ENCODE peak calls at places on chromosomes 1 and 21, in seven cellular contexts. U, O, K, S, X, B and D are unnamed samples. For H3K4me1, the result is how much of the 10 kb centered on the place peaks cover.

GRCh38 chr1:224747578-224747977 is 131.5 kb downstream of the CNIH3 start:
- DNase-seq in K (no peak), B (no peak), O (no peak), X (no peak), U (no peak), S (no peak), D (peak)

GRCh38 chr1:219542828-219543518 is 69.9 kb downstream of the ZC3H11B start:
- DNase-seq in K (no peak), B (no peak), U (no peak), X (no peak), S (peak), O (no peak), D (no peak)

GRCh38 chr21:44952116-44952928 is 12.5 kb downstream of the SLX9 start:
- DNase-seq in K (no peak), B (no peak), U (no peak), X (no peak), O (no peak), S (no peak), D (no peak)

GRCh38 chr1:21229246-21230000 is 52.7 kb upstream of the EIF4G3 start:
- DNase-seq in S (no peak), B (no peak), X (no peak), U (no peak), K (no peak), O (no peak), D (no peak)

GRCh38 chr21:45528028-45528705 is 14.1 kb downstream of the SLC19A1 start:
- DNase-seq in U (peak), X (peak), B (no peak), K (no peak), O (no peak), S (no peak), D (peak)

GRCh38 chr1:75618382-75618781 is 7.5 kb upstream of the SLC44A5 start:
- DNase-seq in K (no peak), B (no peak), U (no peak), S (no peak), X (no peak), O (no peak), D (no peak)

GRCh38 chr1:31745071-31745897 is 18.9 kb downstream of the ADGRB2 start:
- DNase-seq in U (peak), S (peak), O (no peak), B (peak), X (peak), K (peak), D (peak)

GRCh38 chr1:145777357-145778145 is 46.3 kb downstream of the RNF115 start:
- DNase-seq in X (no peak), B (no peak), K (no peak), S (no peak), O (no peak), U (no peak), D (no peak)

GRCh38 chr1:171792656-171793055 is 11.2 kb downstream of the METTL13 start:
- DNase-seq in O (no peak), X (no peak), K (no peak), U (no peak), B (no peak), S (no peak), D (no peak)

GRCh38 chr1:8211620-8212442 is 106.1 kb upstream of the SLC45A1 start:
- DNase-seq in B (no peak), X (peak), O (peak), S (peak), U (no peak), K (peak), D (no peak)

GRCh38 chr1:246959944-246960693 is 28.4 kb upstream of the AHCTF1 start:
- DNase-seq in S (peak), O (no peak), B (no peak), U (no peak), X (no peak), K (no peak), D (no peak)

GRCh38 chr21:45220106-45220505 is 67.6 kb downstream of the POFUT2 start:
- DNase-seq in B (peak), K (no peak), X (no peak), U (no peak), O (no peak), S (no peak), D (no peak)

GRCh38 chr1:14681182-14681581 is 82.7 kb downstream of the KAZN start:
- DNase-seq in X (no peak), U (no peak), K (no peak), B (no peak), O (no peak), S (no peak), D (no peak)

GRCh38 chr1:157992031-157992568 is 1.3 kb upstream of the KIRREL1 start:
- DNase-seq in B (peak), X (peak), S (peak), O (no peak), U (peak), K (peak), D (peak)

GRCh38 chr1:30627994-30628393 is 95.4 kb downstream of the MATN1 start:
- DNase-seq in B (no peak), K (no peak), O (no peak), U (no peak), S (no peak), X (no peak), D (no peak)

GRCh38 chr1:45820173-45820572 is 16.8 kb downstream of the MAST2 start:
- DNase-seq in B (no peak), X (no peak), S (no peak), K (no peak), U (no peak), O (no peak), D (no peak)

GRCh38 chr1:29651684-29652665 is 415.7 kb downstream of the PTPRU start:
- DNase-seq in X (peak), S (no peak), U (no peak), K (no peak), B (no peak), O (no peak), D (no peak)

GRCh38 chr1:53037159-53037558 is 24.9 kb upstream of the PODN start:
- DNase-seq in O (no peak), B (no peak), K (no peak), U (no peak), S (no peak), X (no peak), D (no peak)

GRCh38 chr1:153375511-153375910 is at the start of gene S100A12:
- DNase-seq in B (no peak), O (no peak), S (no peak), K (no peak), X (no peak), U (no peak), D (no peak)

GRCh38 chr21:16037386-16037785 is 307.6 kb downstream of the USP25 start:
- DNase-seq in K (no peak), B (no peak), O (no peak), U (no peak), S (no peak), X (no peak), D (no peak)

GRCh38 chr1:29324202-29324601 is 87.9 kb downstream of the PTPRU start:
- DNase-seq in S (no peak), B (no peak), O (no peak), K (no peak), X (no peak), U (no peak), D (no peak)

GRCh38 chr1:231200417-231201031 is 38.7 kb downstream of the TRIM67 start:
- DNase-seq in O (no peak), S (no peak), X (no peak), B (no peak), U (peak), K (no peak), D (no peak)

GRCh38 chr1:97826820-97827219 is 94.0 kb downstream of the DPYD start:
- DNase-seq in S (no peak), K (no peak), U (no peak), O (no peak), B (no peak), X (no peak), D (no peak)

GRCh38 chr1:8082945-8083344 is 56.8 kb upstream of the ERRFI1 start:
- DNase-seq in X (no peak), O (no peak), S (no peak), U (no peak), B (peak), K (no peak), D (no peak)

GRCh38 chr1:64241069-64241468 is 37.6 kb downstream of the UBE2U start:
- DNase-seq in B (no peak), U (no peak), O (no peak), S (no peak), X (no peak), K (no peak), D (no peak)

GRCh38 chr1:1080122-1080753 is 6.1 kb upstream of the RNF223 start:
- DNase-seq in U (peak), K (peak), B (peak), S (peak), X (peak), O (peak), D (peak)

GRCh38 chr1:150979723-150980056 is 2.4 kb upstream of the ANXA9 start:
- DNase-seq in S (no peak), B (no peak), O (no peak), K (no peak), X (no peak), U (no peak), D (no peak)

GRCh38 chr21:45973475-45974072 is 8.0 kb upstream of the COL6A1 start:
- DNase-seq in U (peak), S (peak), O (peak), B (peak), X (peak), K (peak), D (peak)

GRCh38 chr1:44114098-44114497 is 4.5 kb upstream of the KLF17 start:
- DNase-seq in O (no peak), X (no peak), B (no peak), S (no peak), K (no peak), U (no peak), D (no peak)

GRCh38 chr1:84632975-84633427 is 57.3 kb downstream of the SSX2IP start:
- DNase-seq in B (no peak), O (peak), K (peak), X (no peak), U (no peak), S (peak), D (no peak)

GRCh38 chr1:240189386-240189989 is 97.8 kb downstream of the FMN2 start:
- DNase-seq in U (peak), O (no peak), S (peak), B (peak), X (no peak), K (peak), D (peak)

GRCh38 chr1:17826165-17826488 is 71.0 kb downstream of the ACTL8 start:
- DNase-seq in B (peak), X (peak), O (peak), S (no peak), U (peak), K (peak), D (peak)

GRCh38 chr1:236509647-236510401 is 14.0 kb upstream of the LGALS8 start:
- DNase-seq in K (no peak), O (no peak), U (no peak), X (peak), B (no peak), S (no peak), D (no peak)

GRCh38 chr1:108570128-108570527 is 10.2 kb downstream of the EEIG2 start:
- DNase-seq in S (no peak), O (peak), K (peak), B (no peak), X (no peak), U (no peak), D (no peak)

GRCh38 chr21:44418876-44419230 is 36.5 kb upstream of the LRRC3 start:
- DNase-seq in B (no peak), U (no peak), K (no peak), X (no peak), S (no peak), O (no peak), D (no peak)

GRCh38 chr1:242467556-242468145 is 56.8 kb downstream of the PLD5 start:
- DNase-seq in S (peak), U (peak), B (peak), O (peak), X (peak), K (peak), D (peak)

GRCh38 chr1:27993241-27993640 is 33.5 kb downstream of the XKR8 start:
- DNase-seq in O (no peak), S (peak), B (no peak), X (no peak), U (no peak), K (no peak), D (no peak)
- TF ChIP-seq POLR2A in O (no peak), S (no peak), B (no peak), X (no peak), U (no peak), K (no peak), D (no peak)

GRCh38 chr1:16013908-16014258 is 4.0 kb downstream of the HSPB7 start:
- DNase-seq in K (no peak), B (no peak), U (no peak), X (no peak), O (no peak), S (no peak), D (no peak)

GRCh38 chr1:16011936-16012589 is 5.8 kb downstream of the HSPB7 start:
- DNase-seq in B (no peak), X (no peak), K (no peak), U (no peak), S (no peak), O (no peak), D (no peak)

GRCh38 chr1:16010837-16011236 is 6.8 kb downstream of the SRARP start:
- DNase-seq in B (no peak), O (no peak), U (no peak), S (no peak), X (no peak), K (no peak), D (no peak)

GRCh38 chr1:16013220-16013907 is 4.5 kb downstream of the HSPB7 start:
- DNase-seq in S (peak), B (peak), O (peak), U (peak), X (peak), K (peak), D (peak)

GRCh38 chr1:16012590-16013219 is 5.1 kb downstream of the HSPB7 start:
- DNase-seq in X (peak), U (peak), O (peak), B (peak), S (peak), K (peak), D (peak)
- H3K4me1 ChIP-seq in X (under half), U (half or more), O (under half), B (under half), S (under half), K (under half), D (under half)

GRCh38 chr1:169044296-169044695 is 62.2 kb upstream of the ATP1B1 start:
- DNase-seq in K (no peak), O (no peak), X (no peak), S (no peak), B (no peak), U (no peak), D (no peak)
- TF ChIP-seq POLR2A in K (no peak), O (no peak), X (no peak), S (no peak), B (no peak), U (no peak), D (no peak)

GRCh38 chr1:26543444-26543835 is 13.9 kb downstream of the RPS6KA1 start:
- DNase-seq in K (no peak), O (no peak), S (no peak), U (no peak), B (no peak), X (no peak), D (no peak)

GRCh38 chr1:26546375-26546774 is 16.8 kb downstream of the RPS6KA1 start:
- DNase-seq in U (no peak), S (no peak), B (no peak), O (no peak), K (no peak), X (no peak), D (no peak)

GRCh38 chr1:26548841-26549240 is 19.3 kb downstream of the RPS6KA1 start:
- DNase-seq in X (no peak), O (no peak), U (no peak), S (no peak), K (no peak), B (no peak), D (no peak)

GRCh38 chr1:26544156-26544555 is 14.6 kb downstream of the RPS6KA1 start:
- DNase-seq in B (no peak), K (no peak), U (no peak), S (no peak), X (no peak), O (no peak), D (no peak)

GRCh38 chr1:26546819-26547218 is 17.3 kb downstream of the RPS6KA1 start:
- DNase-seq in K (no peak), X (no peak), O (no peak), B (no peak), S (no peak), U (no peak), D (no peak)
- H3K4me1 ChIP-seq in K (under half), X (under half), O (under half), B (under half), S (under half), U (under half), D (under half)